ENCODE peak calls at places on chromosomes 13 and 19, in nine cellular contexts. One of them, this sample, is unnamed.

GRCh38 chr19:1862424-1863307 is 713 bp downstream of the KLF16 start:
- DNase-seq in tibial nerve: no peak
- DNase-seq in PC-3: peak; percentile 27
- DNase-seq in RWPE1: no peak
- DNase-seq in mesothelial cell of epicardium: no peak
- DNase-seq in BJ: no peak
- DNase-seq in neural crest cell: no peak
- DNase-seq in AG09319: no peak
- DNase-seq in CD8-positive, alpha-beta T cell: no peak
- DNase-seq in this sample: no peak

GRCh38 chr19:44570984-44571684 is 41.7 kb upstream of the CEACAM20 start:
- DNase-seq in tibial nerve: peak; percentile 89
- DNase-seq in PC-3: peak; percentile 85
- DNase-seq in RWPE1: peak; percentile 54
- DNase-seq in mesothelial cell of epicardium: no peak
- DNase-seq in BJ: peak; percentile 19
- DNase-seq in neural crest cell: peak; percentile 70
- DNase-seq in AG09319: peak; percentile 55
- DNase-seq in CD8-positive, alpha-beta T cell: peak; percentile 4
- DNase-seq in this sample: peak; percentile 79

GRCh38 chr19:31408460-31409124 is 59.4 kb upstream of the TSHZ3 start:
- DNase-seq in tibial nerve: no peak
- DNase-seq in PC-3: peak; percentile 36
- DNase-seq in RWPE1: peak; percentile 67
- DNase-seq in mesothelial cell of epicardium: no peak
- DNase-seq in BJ: peak; percentile 57
- DNase-seq in neural crest cell: no peak
- DNase-seq in AG09319: peak; percentile 42
- DNase-seq in CD8-positive, alpha-beta T cell: no peak
- DNase-seq in this sample: peak; percentile 17

GRCh38 chr19:53294786-53295441 is 27.4 kb upstream of the VN1R4 start:
- DNase-seq in tibial nerve: no peak
- DNase-seq in PC-3: no peak
- DNase-seq in RWPE1: no peak
- DNase-seq in mesothelial cell of epicardium: no peak
- DNase-seq in BJ: no peak
- DNase-seq in neural crest cell: no peak
- DNase-seq in AG09319: no peak
- DNase-seq in CD8-positive, alpha-beta T cell: no peak
- DNase-seq in this sample: peak; percentile 4

GRCh38 chr19:6032381-6032780 is 54.4 kb upstream of the RANBP3 start:
- DNase-seq in tibial nerve: no peak
- DNase-seq in PC-3: no peak
- DNase-seq in RWPE1: no peak
- DNase-seq in mesothelial cell of epicardium: no peak
- DNase-seq in BJ: no peak
- DNase-seq in neural crest cell: no peak
- DNase-seq in AG09319: no peak
- DNase-seq in CD8-positive, alpha-beta T cell: no peak
- DNase-seq in this sample: no peak

GRCh38 chr19:38233740-38234251 is 9.8 kb upstream of the DPF1 start:
- DNase-seq in tibial nerve: peak; percentile 81
- DNase-seq in PC-3: peak; percentile 84
- DNase-seq in RWPE1: peak; percentile 73
- DNase-seq in mesothelial cell of epicardium: no peak
- DNase-seq in BJ: no peak
- DNase-seq in neural crest cell: peak; percentile 94
- DNase-seq in AG09319: no peak
- DNase-seq in CD8-positive, alpha-beta T cell: peak; percentile 37
- DNase-seq in this sample: no peak

GRCh38 chr19:19606021-19606420 is 12.5 kb downstream of the PBX4 start:
- DNase-seq in tibial nerve: no peak
- DNase-seq in PC-3: peak; percentile 95
- DNase-seq in RWPE1: peak; percentile 87
- DNase-seq in mesothelial cell of epicardium: no peak
- DNase-seq in BJ: no peak
- DNase-seq in neural crest cell: no peak
- DNase-seq in AG09319: no peak
- DNase-seq in CD8-positive, alpha-beta T cell: no peak
- DNase-seq in this sample: no peak

GRCh38 chr13:26423634-26424033 is 133.8 kb upstream of the WASF3 start:
- DNase-seq in tibial nerve: no peak
- DNase-seq in PC-3: no peak
- DNase-seq in RWPE1: no peak
- DNase-seq in mesothelial cell of epicardium: no peak
- DNase-seq in BJ: no peak
- DNase-seq in neural crest cell: no peak
- DNase-seq in AG09319: no peak
- DNase-seq in CD8-positive, alpha-beta T cell: no peak
- DNase-seq in this sample: no peak

GRCh38 chr13:21310220-21310619 is 133.8 kb downstream of the MRPL57 start:
- DNase-seq in tibial nerve: no peak
- DNase-seq in PC-3: peak; percentile 42
- DNase-seq in RWPE1: peak; percentile 38
- DNase-seq in mesothelial cell of epicardium: no peak
- DNase-seq in BJ: no peak
- DNase-seq in neural crest cell: no peak
- DNase-seq in AG09319: no peak
- DNase-seq in CD8-positive, alpha-beta T cell: no peak
- DNase-seq in this sample: no peak

GRCh38 chr19:41264581-41265375 is 606 bp downstream of the HNRNPUL1 start:
- DNase-seq in tibial nerve: peak; percentile 20
- DNase-seq in PC-3: peak; percentile 46
- DNase-seq in RWPE1: peak; percentile 52
- DNase-seq in mesothelial cell of epicardium: peak; percentile 47
- DNase-seq in BJ: no peak
- DNase-seq in neural crest cell: peak; percentile 39
- DNase-seq in AG09319: no peak
- DNase-seq in CD8-positive, alpha-beta T cell: peak; percentile 26
- DNase-seq in this sample: no peak

GRCh38 chr13:37602743-37603381 is 4.3 kb upstream of the POSTN start:
- DNase-seq in tibial nerve: no peak
- DNase-seq in PC-3: peak; percentile 6
- DNase-seq in RWPE1: peak; percentile 5
- DNase-seq in mesothelial cell of epicardium: no peak
- DNase-seq in BJ: no peak
- DNase-seq in neural crest cell: no peak
- DNase-seq in AG09319: no peak
- DNase-seq in CD8-positive, alpha-beta T cell: no peak
- DNase-seq in this sample: no peak

GRCh38 chr19:48637449-48637947 is 319 bp upstream of the DBP start:
- DNase-seq in tibial nerve: peak; percentile 99
- DNase-seq in PC-3: peak; percentile 96
- DNase-seq in RWPE1: peak; percentile 98
- DNase-seq in mesothelial cell of epicardium: peak; percentile 97
- DNase-seq in BJ: peak; percentile 97
- DNase-seq in neural crest cell: peak; percentile 92
- DNase-seq in AG09319: peak; percentile 99
- DNase-seq in CD8-positive, alpha-beta T cell: peak; percentile 100
- DNase-seq in this sample: peak; percentile 94

GRCh38 chr19:39498262-39499081 is at the start of gene DLL3:
- DNase-seq in tibial nerve: no peak
- DNase-seq in PC-3: peak; percentile 50
- DNase-seq in RWPE1: no peak
- DNase-seq in mesothelial cell of epicardium: no peak
- DNase-seq in BJ: no peak
- DNase-seq in neural crest cell: peak; percentile 17
- DNase-seq in AG09319: no peak
- DNase-seq in CD8-positive, alpha-beta T cell: no peak
- DNase-seq in this sample: no peak

GRCh38 chr19:46722004-46722380 is 5.1 kb upstream of the PRKD2 start:
- DNase-seq in tibial nerve: no peak
- DNase-seq in PC-3: no peak
- DNase-seq in RWPE1: no peak
- DNase-seq in mesothelial cell of epicardium: no peak
- DNase-seq in BJ: no peak
- DNase-seq in neural crest cell: no peak
- DNase-seq in AG09319: no peak
- DNase-seq in CD8-positive, alpha-beta T cell: no peak
- DNase-seq in this sample: no peak

GRCh38 chr13:34155931-34156607 is 338.1 kb downstream of the RFC3 start:
- DNase-seq in tibial nerve: no peak
- DNase-seq in PC-3: peak; percentile 88
- DNase-seq in RWPE1: peak; percentile 39
- DNase-seq in mesothelial cell of epicardium: no peak
- DNase-seq in BJ: peak; percentile 51
- DNase-seq in neural crest cell: no peak
- DNase-seq in AG09319: no peak
- DNase-seq in CD8-positive, alpha-beta T cell: no peak
- DNase-seq in this sample: peak; percentile 36

GRCh38 chr13:99953138-99953755 is 18.3 kb downstream of the ZIC5 start:
- DNase-seq in tibial nerve: no peak
- DNase-seq in PC-3: no peak
- DNase-seq in RWPE1: no peak
- DNase-seq in mesothelial cell of epicardium: no peak
- DNase-seq in BJ: no peak
- DNase-seq in neural crest cell: no peak
- DNase-seq in AG09319: no peak
- DNase-seq in CD8-positive, alpha-beta T cell: no peak
- DNase-seq in this sample: no peak

GRCh38 chr13:99956473-99957349 is 14.9 kb downstream of the ZIC5 start:
- DNase-seq in tibial nerve: no peak
- DNase-seq in PC-3: no peak
- DNase-seq in RWPE1: no peak
- DNase-seq in mesothelial cell of epicardium: no peak
- DNase-seq in BJ: no peak
- DNase-seq in neural crest cell: no peak
- DNase-seq in AG09319: no peak
- DNase-seq in CD8-positive, alpha-beta T cell: no peak
- DNase-seq in this sample: no peak

GRCh38 chr13:99958402-99959126 is 13.0 kb downstream of the ZIC5 start:
- DNase-seq in tibial nerve: no peak
- DNase-seq in PC-3: no peak
- DNase-seq in RWPE1: no peak
- DNase-seq in mesothelial cell of epicardium: no peak
- DNase-seq in BJ: no peak
- DNase-seq in neural crest cell: no peak
- DNase-seq in AG09319: no peak
- DNase-seq in CD8-positive, alpha-beta T cell: no peak
- DNase-seq in this sample: no peak

GRCh38 chr13:99955107-99955746 is 16.3 kb downstream of the ZIC5 start:
- DNase-seq in tibial nerve: no peak
- DNase-seq in PC-3: no peak
- DNase-seq in RWPE1: no peak
- DNase-seq in mesothelial cell of epicardium: no peak
- DNase-seq in BJ: no peak
- DNase-seq in neural crest cell: no peak
- DNase-seq in AG09319: no peak
- DNase-seq in CD8-positive, alpha-beta T cell: no peak
- DNase-seq in this sample: no peak

GRCh38 chr13:99955747-99956472 is 15.7 kb downstream of the ZIC5 start:
- DNase-seq in tibial nerve: no peak
- DNase-seq in PC-3: no peak
- DNase-seq in RWPE1: no peak
- DNase-seq in mesothelial cell of epicardium: no peak
- DNase-seq in BJ: no peak
- DNase-seq in neural crest cell: no peak
- DNase-seq in AG09319: no peak
- DNase-seq in CD8-positive, alpha-beta T cell: no peak
- DNase-seq in this sample: no peak
- TF ChIP-seq CTCF in tibial nerve: no peak
- TF ChIP-seq CTCF in PC-3: no peak
- TF ChIP-seq CTCF in RWPE1: no peak
- TF ChIP-seq CTCF in mesothelial cell of epicardium: no peak
- TF ChIP-seq CTCF in BJ: no peak
- TF ChIP-seq CTCF in neural crest cell: no peak
- TF ChIP-seq CTCF in AG09319: no peak
- TF ChIP-seq CTCF in CD8-positive, alpha-beta T cell: no peak
- TF ChIP-seq CTCF in this sample: no peak

GRCh38 chr19:16025108-16026101 is 50.9 kb upstream of the TPM4 start:
- DNase-seq in tibial nerve: no peak
- DNase-seq in PC-3: peak; percentile 71
- DNase-seq in RWPE1: peak; percentile 70
- DNase-seq in mesothelial cell of epicardium: no peak
- DNase-seq in BJ: peak; percentile 16
- DNase-seq in neural crest cell: no peak
- DNase-seq in AG09319: peak; percentile 19
- DNase-seq in CD8-positive, alpha-beta T cell: no peak
- DNase-seq in this sample: peak; percentile 31
- TF ChIP-seq CTCF in tibial nerve: no peak
- TF ChIP-seq CTCF in PC-3: peak; percentile 72
- TF ChIP-seq CTCF in RWPE1: peak; percentile 29
- TF ChIP-seq CTCF in mesothelial cell of epicardium: no peak
- TF ChIP-seq CTCF in BJ: peak; percentile 75
- TF ChIP-seq CTCF in neural crest cell: peak; percentile 37
- TF ChIP-seq CTCF in AG09319: peak; percentile 67
- TF ChIP-seq CTCF in CD8-positive, alpha-beta T cell: no peak
- TF ChIP-seq CTCF in this sample: peak; percentile 54

DNA sequence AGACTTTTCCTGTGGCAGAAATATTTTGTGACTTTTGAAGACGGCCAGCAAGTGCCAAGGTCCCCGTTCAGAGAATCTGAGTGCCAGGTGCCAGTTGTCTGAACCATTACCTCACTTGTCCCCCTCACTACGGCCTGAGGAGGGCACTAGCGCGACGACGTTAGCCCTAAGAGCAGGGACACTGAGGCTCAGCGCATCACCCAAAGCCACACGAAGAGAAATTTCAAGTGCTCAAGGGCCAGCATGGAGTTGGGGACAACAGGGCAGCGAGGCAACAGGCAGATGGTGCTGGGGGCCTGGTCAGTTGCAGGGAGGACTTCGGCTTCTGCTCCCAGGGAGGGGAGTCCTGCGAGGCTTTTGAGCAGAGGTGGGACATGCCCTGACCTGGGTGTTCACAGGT is 9.5 kb upstream of the TYK2 start:
- DNase-seq in tibial nerve: no peak
- DNase-seq in PC-3: no peak
- DNase-seq in RWPE1: no peak
- DNase-seq in mesothelial cell of epicardium: no peak
- DNase-seq in BJ: no peak
- DNase-seq in neural crest cell: no peak
- DNase-seq in AG09319: no peak
- DNase-seq in CD8-positive, alpha-beta T cell: no peak
- DNase-seq in this sample: no peak
- TF ChIP-seq CTCF in tibial nerve: no peak
- TF ChIP-seq CTCF in PC-3: peak; percentile 46
- TF ChIP-seq CTCF in RWPE1: no peak
- TF ChIP-seq CTCF in mesothelial cell of epicardium: no peak
- TF ChIP-seq CTCF in BJ: peak; percentile 35
- TF ChIP-seq CTCF in neural crest cell: peak; percentile 22
- TF ChIP-seq CTCF in AG09319: no peak
- TF ChIP-seq CTCF in CD8-positive, alpha-beta T cell: no peak
- TF ChIP-seq CTCF in this sample: peak; percentile 22

DNA sequence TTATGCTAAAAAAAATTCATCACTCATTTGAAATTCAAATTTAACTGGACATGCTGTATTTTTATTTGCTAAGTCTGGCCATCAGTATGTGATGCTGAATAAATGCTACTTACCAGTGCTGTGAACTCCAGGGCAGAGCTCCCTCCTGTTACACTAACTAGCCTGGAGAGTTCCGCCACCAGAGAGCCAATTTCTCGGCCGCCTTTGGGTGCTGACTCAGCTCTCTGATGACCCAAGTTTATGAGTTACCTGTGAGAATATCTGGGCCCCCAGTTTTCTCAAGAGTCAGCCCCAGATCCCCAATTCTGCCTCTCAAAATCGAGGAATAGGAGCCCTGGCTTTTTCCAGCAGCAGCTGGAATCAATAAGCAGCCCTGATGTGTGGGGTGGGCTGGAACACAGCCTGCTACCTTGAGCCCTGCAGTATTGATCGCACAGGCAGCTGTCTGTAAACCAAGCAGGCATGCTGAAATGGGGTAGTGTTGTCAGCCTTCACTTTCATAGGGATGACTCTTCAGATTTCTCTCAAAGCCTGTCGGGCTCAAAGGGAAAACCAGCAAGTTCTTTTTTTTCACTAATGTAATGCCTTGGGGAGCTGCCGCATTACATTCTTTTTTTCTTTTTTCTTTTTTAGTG is 113.7 kb downstream of the DNAJC15 start:
- DNase-seq in tibial nerve: no peak
- DNase-seq in PC-3: no peak
- DNase-seq in RWPE1: no peak
- DNase-seq in mesothelial cell of epicardium: no peak
- DNase-seq in BJ: no peak
- DNase-seq in neural crest cell: no peak
- DNase-seq in AG09319: no peak
- DNase-seq in CD8-positive, alpha-beta T cell: no peak
- DNase-seq in this sample: no peak
- TF ChIP-seq CTCF in tibial nerve: no peak
- TF ChIP-seq CTCF in PC-3: no peak
- TF ChIP-seq CTCF in RWPE1: no peak
- TF ChIP-seq CTCF in mesothelial cell of epicardium: no peak
- TF ChIP-seq CTCF in BJ: no peak
- TF ChIP-seq CTCF in neural crest cell: no peak
- TF ChIP-seq CTCF in AG09319: no peak
- TF ChIP-seq CTCF in CD8-positive, alpha-beta T cell: no peak
- TF ChIP-seq CTCF in this sample: no peak